ENCODE peak calls at places on chromosome X, in ten cellular contexts. One of them, this sample, is unnamed.

GRCh38 chrX:110180176-110180927 is 137.5 kb downstream of the AMMECR1 start:
- DNase-seq in right lobe of liver: no peak
- DNase-seq in ascending aorta: no peak
- DNase-seq in lower lobe of right lung: no peak
- DNase-seq in heart left ventricle: no peak
- DNase-seq in OCI-LY7: no peak
- DNase-seq in mesenchymal stem cell: peak; percentile 75
- DNase-seq in AG04450: peak; percentile 38
- DNase-seq in ovary: no peak
- DNase-seq in tibial nerve: no peak
- DNase-seq in this sample: no peak

GRCh38 chrX:104750146-104750699 is 184.2 kb downstream of the IL1RAPL2 start:
- DNase-seq in OCI-LY7: no peak
- DNase-seq in AG04450: no peak
- DNase-seq in ovary: no peak
- DNase-seq in right lobe of liver: no peak
- DNase-seq in lower lobe of right lung: no peak
- DNase-seq in tibial nerve: no peak
- DNase-seq in ascending aorta: no peak
- DNase-seq in heart left ventricle: no peak
- DNase-seq in mesenchymal stem cell: no peak
- DNase-seq in this sample: no peak

GRCh38 chrX:155923200-155923599 is 42.1 kb downstream of the VAMP7 start:
- DNase-seq in tibial nerve: no peak
- DNase-seq in OCI-LY7: peak; percentile 8
- DNase-seq in mesenchymal stem cell: no peak
- DNase-seq in ascending aorta: no peak
- DNase-seq in right lobe of liver: no peak
- DNase-seq in heart left ventricle: no peak
- DNase-seq in ovary: no peak
- DNase-seq in AG04450: no peak
- DNase-seq in lower lobe of right lung: no peak
- DNase-seq in this sample: no peak

GRCh38 chrX:125203379-125203736 is 116.3 kb upstream of the TEX13C start:
- DNase-seq in AG04450: no peak
- DNase-seq in heart left ventricle: peak; percentile 51
- DNase-seq in OCI-LY7: no peak
- DNase-seq in ovary: no peak
- DNase-seq in right lobe of liver: peak; percentile 56
- DNase-seq in mesenchymal stem cell: no peak
- DNase-seq in tibial nerve: no peak
- DNase-seq in lower lobe of right lung: no peak
- DNase-seq in ascending aorta: no peak
- DNase-seq in this sample: no peak

GRCh38 chrX:134543201-134543797 is 83.3 kb downstream of the HPRT1 start:
- DNase-seq in OCI-LY7: no peak
- DNase-seq in lower lobe of right lung: no peak
- DNase-seq in tibial nerve: no peak
- DNase-seq in ascending aorta: no peak
- DNase-seq in mesenchymal stem cell: peak; percentile 39
- DNase-seq in heart left ventricle: no peak
- DNase-seq in AG04450: no peak
- DNase-seq in right lobe of liver: no peak
- DNase-seq in ovary: no peak
- DNase-seq in this sample: no peak

GRCh38 chrX:69063486-69063885 is 101.8 kb downstream of the PJA1 start:
- DNase-seq in mesenchymal stem cell: no peak
- DNase-seq in OCI-LY7: no peak
- DNase-seq in tibial nerve: no peak
- DNase-seq in right lobe of liver: no peak
- DNase-seq in AG04450: no peak
- DNase-seq in heart left ventricle: no peak
- DNase-seq in ovary: no peak
- DNase-seq in lower lobe of right lung: no peak
- DNase-seq in ascending aorta: no peak
- DNase-seq in this sample: no peak

GRCh38 chrX:70527610-70528009 is 83.0 kb downstream of the DLG3 start:
- DNase-seq in AG04450: no peak
- DNase-seq in ascending aorta: no peak
- DNase-seq in right lobe of liver: no peak
- DNase-seq in OCI-LY7: no peak
- DNase-seq in mesenchymal stem cell: no peak
- DNase-seq in lower lobe of right lung: no peak
- DNase-seq in tibial nerve: no peak
- DNase-seq in heart left ventricle: no peak
- DNase-seq in ovary: no peak
- DNase-seq in this sample: no peak

GRCh38 chrX:149721778-149722177 is 9.9 kb downstream of the MAGEA11 start:
- DNase-seq in lower lobe of right lung: no peak
- DNase-seq in AG04450: no peak
- DNase-seq in tibial nerve: no peak
- DNase-seq in heart left ventricle: no peak
- DNase-seq in ascending aorta: no peak
- DNase-seq in ovary: no peak
- DNase-seq in right lobe of liver: no peak
- DNase-seq in mesenchymal stem cell: no peak
- DNase-seq in OCI-LY7: no peak
- DNase-seq in this sample: no peak

GRCh38 chrX:155330992-155331391 is 3.4 kb downstream of the CLIC2 start:
- DNase-seq in lower lobe of right lung: no peak
- DNase-seq in ovary: no peak
- DNase-seq in OCI-LY7: no peak
- DNase-seq in heart left ventricle: no peak
- DNase-seq in tibial nerve: no peak
- DNase-seq in mesenchymal stem cell: no peak
- DNase-seq in ascending aorta: no peak
- DNase-seq in AG04450: no peak
- DNase-seq in right lobe of liver: no peak
- DNase-seq in this sample: no peak

GRCh38 chrX:57156397-57157049 is 19.3 kb upstream of the SPIN2A start:
- DNase-seq in OCI-LY7: peak; percentile 20
- DNase-seq in ascending aorta: no peak
- DNase-seq in heart left ventricle: no peak
- DNase-seq in tibial nerve: no peak
- DNase-seq in lower lobe of right lung: no peak
- DNase-seq in mesenchymal stem cell: peak; percentile 30
- DNase-seq in right lobe of liver: no peak
- DNase-seq in AG04450: no peak
- DNase-seq in ovary: no peak
- DNase-seq in this sample: no peak

GRCh38 chrX:57155171-57155570 is 18.0 kb upstream of the SPIN2A start:
- DNase-seq in mesenchymal stem cell: no peak
- DNase-seq in AG04450: no peak
- DNase-seq in ascending aorta: no peak
- DNase-seq in OCI-LY7: no peak
- DNase-seq in right lobe of liver: no peak
- DNase-seq in tibial nerve: no peak
- DNase-seq in heart left ventricle: no peak
- DNase-seq in lower lobe of right lung: no peak
- DNase-seq in ovary: no peak
- DNase-seq in this sample: no peak
- H3K27ac ChIP-seq in mesenchymal stem cell: no peak overlapping the region
- H3K27ac ChIP-seq in AG04450: no peak overlapping the region
- H3K27ac ChIP-seq in ascending aorta: no peak overlapping the region
- H3K27ac ChIP-seq in OCI-LY7: no peak overlapping the region
- H3K27ac ChIP-seq in right lobe of liver: no peak overlapping the region
- H3K27ac ChIP-seq in tibial nerve: no peak overlapping the region
- H3K27ac ChIP-seq in heart left ventricle: no peak overlapping the region
- H3K27ac ChIP-seq in lower lobe of right lung: no peak overlapping the region
- H3K27ac ChIP-seq in ovary: no peak overlapping the region
- H3K27ac ChIP-seq in this sample: no peak overlapping the region

GRCh38 chrX:48578661-48579128 is 4.4 kb downstream of the RBM3 start:
- DNase-seq in AG04450: no peak
- DNase-seq in lower lobe of right lung: no peak
- DNase-seq in ovary: no peak
- DNase-seq in mesenchymal stem cell: no peak
- DNase-seq in tibial nerve: no peak
- DNase-seq in OCI-LY7: no peak
- DNase-seq in ascending aorta: no peak
- DNase-seq in heart left ventricle: no peak
- DNase-seq in right lobe of liver: no peak
- DNase-seq in this sample: no peak

GRCh38 chrX:48573690-48574269 is 504 bp upstream of the RBM3 start:
- DNase-seq in tibial nerve: peak; percentile 14
- DNase-seq in lower lobe of right lung: peak; percentile 46
- DNase-seq in right lobe of liver: no peak
- DNase-seq in OCI-LY7: no peak
- DNase-seq in AG04450: no peak
- DNase-seq in mesenchymal stem cell: no peak
- DNase-seq in ovary: peak; percentile 54
- DNase-seq in heart left ventricle: peak; percentile 66
- DNase-seq in ascending aorta: no peak
- DNase-seq in this sample: no peak

GRCh38 chrX:48576108-48576507 is 1.8 kb downstream of the RBM3 start:
- DNase-seq in mesenchymal stem cell: no peak
- DNase-seq in ascending aorta: no peak
- DNase-seq in lower lobe of right lung: no peak
- DNase-seq in right lobe of liver: no peak
- DNase-seq in ovary: no peak
- DNase-seq in AG04450: no peak
- DNase-seq in heart left ventricle: no peak
- DNase-seq in tibial nerve: no peak
- DNase-seq in OCI-LY7: no peak
- DNase-seq in this sample: no peak

GRCh38 chrX:48574270-48575266 is at the start of gene RBM3:
- DNase-seq in ovary: peak; percentile 92
- DNase-seq in tibial nerve: peak; percentile 80
- DNase-seq in mesenchymal stem cell: peak; percentile 91
- DNase-seq in ascending aorta: peak; percentile 77
- DNase-seq in right lobe of liver: peak; percentile 95
- DNase-seq in heart left ventricle: peak; percentile 95
- DNase-seq in OCI-LY7: peak; percentile 92
- DNase-seq in AG04450: no peak
- DNase-seq in lower lobe of right lung: peak; percentile 94
- DNase-seq in this sample: peak; percentile 82

DNA sequence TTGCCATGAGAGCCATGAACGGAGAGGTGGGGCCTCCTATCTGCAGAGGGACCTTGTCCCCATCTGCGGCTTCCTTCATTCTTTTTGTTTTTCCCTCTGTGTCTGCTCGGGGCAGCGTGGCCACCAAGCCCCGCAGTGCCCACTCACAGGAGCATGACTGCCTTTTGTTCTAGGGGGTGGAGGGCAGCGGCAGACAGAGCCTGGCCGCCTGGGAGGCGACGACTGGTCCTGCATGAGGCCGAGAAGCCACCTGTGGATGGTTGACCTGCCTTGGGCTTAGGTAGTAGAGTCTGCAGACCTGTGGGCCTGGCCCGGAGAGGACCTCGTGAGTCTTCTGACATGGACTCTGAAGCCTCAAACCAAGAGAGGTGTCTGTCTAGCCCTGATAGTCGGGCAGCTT is 1.4 kb downstream of the RBM3 start:
- DNase-seq in ascending aorta: no peak
- DNase-seq in ovary: no peak
- DNase-seq in OCI-LY7: no peak
- DNase-seq in lower lobe of right lung: no peak
- DNase-seq in mesenchymal stem cell: no peak
- DNase-seq in tibial nerve: no peak
- DNase-seq in heart left ventricle: no peak
- DNase-seq in right lobe of liver: no peak
- DNase-seq in AG04450: no peak
- DNase-seq in this sample: no peak
- H3K4me3 ChIP-seq in ascending aorta: peak overlapping the region; percentile 78
- H3K4me3 ChIP-seq in ovary: peak overlapping the region; percentile 75
- H3K4me3 ChIP-seq in OCI-LY7: peak overlapping the region; percentile 100
- H3K4me3 ChIP-seq in lower lobe of right lung: peak overlapping the region; percentile 69
- H3K4me3 ChIP-seq in mesenchymal stem cell: peak overlapping the region; percentile 44
- H3K4me3 ChIP-seq in tibial nerve: peak overlapping the region; percentile 48
- H3K4me3 ChIP-seq in heart left ventricle: peak overlapping the region; percentile 68
- H3K4me3 ChIP-seq in right lobe of liver: peak overlapping the region; percentile 77
- H3K4me3 ChIP-seq in AG04450: peak overlapping the region; percentile 82
- H3K4me3 ChIP-seq in this sample: peak overlapping the region; percentile 64

GRCh38 chrX:38558681-38559080 is 2.7 kb upstream of the TSPAN7 start:
- DNase-seq in tibial nerve: no peak
- DNase-seq in mesenchymal stem cell: peak; percentile 3
- DNase-seq in ovary: no peak
- DNase-seq in right lobe of liver: no peak
- DNase-seq in lower lobe of right lung: no peak
- DNase-seq in OCI-LY7: no peak
- DNase-seq in AG04450: no peak
- DNase-seq in heart left ventricle: no peak
- DNase-seq in ascending aorta: no peak
- DNase-seq in this sample: no peak

GRCh38 chrX:38560776-38561125 is 591 bp upstream of the TSPAN7 start:
- DNase-seq in lower lobe of right lung: no peak
- DNase-seq in tibial nerve: no peak
- DNase-seq in right lobe of liver: peak; percentile 51
- DNase-seq in AG04450: no peak
- DNase-seq in ascending aorta: no peak
- DNase-seq in ovary: no peak
- DNase-seq in mesenchymal stem cell: no peak
- DNase-seq in heart left ventricle: no peak
- DNase-seq in OCI-LY7: no peak
- DNase-seq in this sample: no peak

GRCh38 chrX:38563006-38563405 is 1.7 kb downstream of the TSPAN7 start:
- DNase-seq in tibial nerve: no peak
- DNase-seq in mesenchymal stem cell: no peak
- DNase-seq in heart left ventricle: no peak
- DNase-seq in ascending aorta: no peak
- DNase-seq in ovary: no peak
- DNase-seq in right lobe of liver: no peak
- DNase-seq in lower lobe of right lung: no peak
- DNase-seq in AG04450: no peak
- DNase-seq in OCI-LY7: no peak
- DNase-seq in this sample: no peak

GRCh38 chrX:38561951-38562719 is 793 bp downstream of the TSPAN7 start:
- DNase-seq in ascending aorta: no peak
- DNase-seq in tibial nerve: no peak
- DNase-seq in lower lobe of right lung: peak; percentile 44
- DNase-seq in mesenchymal stem cell: peak; percentile 2
- DNase-seq in heart left ventricle: peak; percentile 41
- DNase-seq in AG04450: no peak
- DNase-seq in OCI-LY7: no peak
- DNase-seq in ovary: peak; percentile 45
- DNase-seq in right lobe of liver: peak; percentile 59
- DNase-seq in this sample: no peak

GRCh38 chrX:38561126-38561868 is at the start of gene TSPAN7:
- DNase-seq in tibial nerve: peak; percentile 53
- DNase-seq in ovary: peak; percentile 88
- DNase-seq in right lobe of liver: peak; percentile 88
- DNase-seq in mesenchymal stem cell: peak; percentile 31
- DNase-seq in heart left ventricle: peak; percentile 91
- DNase-seq in AG04450: peak; percentile 1
- DNase-seq in ascending aorta: peak; percentile 9
- DNase-seq in lower lobe of right lung: peak; percentile 89
- DNase-seq in OCI-LY7: no peak
- DNase-seq in this sample: peak; percentile 35
- H3K27ac ChIP-seq in tibial nerve: no peak within 1 kb of the TSS
- H3K27ac ChIP-seq in ovary: no peak within 1 kb of the TSS
- H3K27ac ChIP-seq in right lobe of liver: no peak within 1 kb of the TSS
- H3K27ac ChIP-seq in mesenchymal stem cell: no peak within 1 kb of the TSS
- H3K27ac ChIP-seq in heart left ventricle: no peak within 1 kb of the TSS
- H3K27ac ChIP-seq in AG04450: no peak within 1 kb of the TSS
- H3K27ac ChIP-seq in ascending aorta: peak within 1 kb of the TSS; percentile 30
- H3K27ac ChIP-seq in lower lobe of right lung: no peak within 1 kb of the TSS
- H3K27ac ChIP-seq in OCI-LY7: no peak within 1 kb of the TSS
- H3K27ac ChIP-seq in this sample: no peak within 1 kb of the TSS

DNA sequence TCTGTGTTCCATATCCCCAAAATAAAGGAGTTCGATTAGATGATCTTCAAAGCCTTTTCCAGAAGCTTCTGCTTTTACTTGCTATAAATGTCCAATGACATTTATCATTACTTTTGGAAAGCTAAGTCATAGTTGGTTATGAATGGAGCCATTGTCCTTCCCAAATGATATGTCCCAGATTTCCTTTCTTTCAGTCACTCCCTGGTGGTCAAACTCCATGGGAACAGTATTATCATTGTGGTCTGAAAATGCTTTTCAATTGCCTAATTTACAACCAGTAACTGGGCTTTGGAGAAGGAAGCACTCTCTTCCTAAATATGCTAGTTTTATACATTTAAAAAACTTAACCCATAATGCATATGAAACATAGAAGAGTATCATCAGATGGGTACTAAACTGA is 571.5 kb upstream of the AMOT start:
- DNase-seq in AG04450: no peak
- DNase-seq in right lobe of liver: no peak
- DNase-seq in tibial nerve: no peak
- DNase-seq in ovary: no peak
- DNase-seq in heart left ventricle: no peak
- DNase-seq in OCI-LY7: no peak
- DNase-seq in lower lobe of right lung: no peak
- DNase-seq in ascending aorta: no peak
- DNase-seq in mesenchymal stem cell: no peak
- DNase-seq in this sample: no peak
- H3K4me3 ChIP-seq in AG04450: no peak overlapping the region
- H3K4me3 ChIP-seq in right lobe of liver: no peak overlapping the region
- H3K4me3 ChIP-seq in tibial nerve: no peak overlapping the region
- H3K4me3 ChIP-seq in ovary: no peak overlapping the region
- H3K4me3 ChIP-seq in heart left ventricle: no peak overlapping the region
- H3K4me3 ChIP-seq in OCI-LY7: no peak overlapping the region
- H3K4me3 ChIP-seq in lower lobe of right lung: no peak overlapping the region
- H3K4me3 ChIP-seq in ascending aorta: no peak overlapping the region
- H3K4me3 ChIP-seq in mesenchymal stem cell: no peak overlapping the region
- H3K4me3 ChIP-seq in this sample: no peak overlapping the region

This sample was measured in HL-60.